ENCODE peak calls at places on chromosomes 3 and 15, in nine cellular contexts. Y is MV-4-11; T is stimulated activated CD8-positive, alpha-beta memory T cell treated with anti-CD3 and anti-CD28 coated beads, Interleukin-7, amount 100 ng/mL, for 1 hour; L is AG04449; H is amniotic stem cell; V is T-cell; D is heart right ventricle; S is transverse colon; N is small intestine. G is an unnamed sample.

GRCh38 chr3:10377148-10377725 is 56.3 kb upstream of the SEC13 start:
- DNase-seq in Y (no peak), T (no peak), L (no peak), H (no peak), V (no peak), D (peak), S (no peak), N (no peak), G (no peak)

GRCh38 chr3:135539351-135539750 is 426.2 kb upstream of the PPP2R3A start:
- DNase-seq in Y (no peak), T (no peak), L (no peak), H (no peak), V (no peak), D (no peak), S (peak), N (peak), G (no peak)

GRCh38 chr15:48641416-48641815 is 4.1 kb downstream of the FBN1 start:
- DNase-seq in Y (peak), T (no peak), L (no peak), H (no peak), V (no peak), D (no peak), S (no peak), N (peak), G (no peak)

GRCh38 chr15:31150732-31151212 is 49.2 kb upstream of the TRPM1 start:
- DNase-seq in Y (no peak), T (no peak), L (no peak), H (no peak), V (no peak), D (no peak), S (no peak), N (no peak), G (peak)

GRCh38 chr3:182979719-182980191 is 583 bp downstream of the DCUN1D1 start:
- DNase-seq in Y (peak), T (no peak), L (no peak), H (no peak), V (peak), D (no peak), S (peak), N (peak), G (no peak)

GRCh38 chr3:194312186-194312742 is 38.9 kb downstream of the CPN2 start:
- DNase-seq in Y (no peak), T (no peak), L (no peak), H (no peak), V (no peak), D (no peak), S (peak), N (no peak), G (no peak)

GRCh38 chr3:126883241-126883640 is 99.7 kb upstream of the PLXNA1 start:
- DNase-seq in Y (peak), T (no peak), L (peak), H (no peak), V (no peak), D (no peak), S (no peak), N (no peak), G (no peak)

GRCh38 chr15:76993114-76993715 is 1.7 kb upstream of the PSTPIP1 start:
- DNase-seq in Y (no peak), T (no peak), L (no peak), H (no peak), V (no peak), D (no peak), S (peak), N (no peak), G (no peak)

GRCh38 chr15:59168536-59168935 is 38.1 kb upstream of the LDHAL6B start:
- DNase-seq in Y (no peak), T (no peak), L (no peak), H (no peak), V (no peak), D (no peak), S (no peak), N (no peak), G (no peak)

GRCh38 chr3:3086239-3086638 is 23.9 kb downstream of the IL5RA start:
- DNase-seq in Y (peak), T (no peak), L (no peak), H (no peak), V (no peak), D (no peak), S (no peak), N (no peak), G (no peak)

GRCh38 chr3:8460050-8460708 is 41.4 kb upstream of the LMCD1 start:
- DNase-seq in Y (no peak), T (no peak), L (no peak), H (no peak), V (no peak), D (no peak), S (no peak), N (no peak), G (no peak)

GRCh38 chr3:125072310-125072709 is 16.5 kb upstream of the HEG1 start:
- DNase-seq in Y (no peak), T (no peak), L (peak), H (no peak), V (no peak), D (no peak), S (no peak), N (no peak), G (no peak)

GRCh38 chr3:197546307-197547085 is 9.3 kb downstream of the BDH1 start:
- DNase-seq in Y (no peak), T (no peak), L (no peak), H (no peak), V (no peak), D (no peak), S (no peak), N (no peak), G (no peak)

GRCh38 chr3:152818027-152818426 is 16.9 kb upstream of the P2RY1 start:
- DNase-seq in Y (no peak), T (no peak), L (no peak), H (no peak), V (no peak), D (no peak), S (no peak), N (no peak), G (no peak)

GRCh38 chr3:17140670-17141505 is 256.1 kb downstream of the PLCL2 start:
- DNase-seq in Y (no peak), T (no peak), L (no peak), H (no peak), V (no peak), D (peak), S (no peak), N (no peak), G (no peak)

GRCh38 chr15:33425149-33425548 is 114.4 kb downstream of the RYR3 start:
- DNase-seq in Y (no peak), T (no peak), L (no peak), H (no peak), V (no peak), D (no peak), S (no peak), N (no peak), G (no peak)

GRCh38 chr3:66039590-66039887 is 821 bp upstream of the MAGI1 start:
- DNase-seq in Y (no peak), T (no peak), L (no peak), H (peak), V (no peak), D (peak), S (peak), N (peak), G (no peak)

GRCh38 chr3:15341030-15341726 is 8.8 kb upstream of the SH3BP5 start:
- DNase-seq in Y (no peak), T (no peak), L (no peak), H (no peak), V (no peak), D (no peak), S (no peak), N (no peak), G (no peak)

GRCh38 chr15:40968290-40969085 is 15.2 kb downstream of the CHAC1 start:
- DNase-seq in Y (no peak), T (no peak), L (no peak), H (no peak), V (no peak), D (no peak), S (no peak), N (no peak), G (no peak)

GRCh38 chr3:128322030-128323022 is 144.4 kb downstream of the DNAJB8 start:
- DNase-seq in Y (peak), T (peak), L (no peak), H (no peak), V (peak), D (peak), S (peak), N (peak), G (peak)

GRCh38 chr3:183122257-183122932 is 23.1 kb upstream of the MCCC1 start:
- DNase-seq in Y (peak), T (no peak), L (peak), H (no peak), V (peak), D (no peak), S (no peak), N (peak), G (no peak)

GRCh38 chr15:25863067-25863967 is at the start of gene ATP10A:
- DNase-seq in Y (peak), T (no peak), L (no peak), H (peak), V (peak), D (peak), S (no peak), N (no peak), G (no peak)

GRCh38 chr15:56984681-56985515 is 66.5 kb downstream of the TCF12 start:
- DNase-seq in Y (peak), T (no peak), L (no peak), H (no peak), V (no peak), D (no peak), S (no peak), N (no peak), G (no peak)

GRCh38 chr15:27832263-27832647 is 266.9 kb downstream of the OCA2 start:
- DNase-seq in Y (no peak), T (no peak), L (no peak), H (no peak), V (no peak), D (no peak), S (no peak), N (no peak), G (no peak)

GRCh38 chr3:70531063-70531657 is 218.7 kb upstream of the MDFIC2 start:
- DNase-seq in Y (no peak), T (no peak), L (no peak), H (no peak), V (no peak), D (no peak), S (no peak), N (peak), G (no peak)

GRCh38 chr3:50572158-50572557 is 2.8 kb downstream of the HEMK1 start:
- DNase-seq in Y (peak), T (peak), L (no peak), H (no peak), V (peak), D (peak), S (peak), N (peak), G (no peak)

GRCh38 chr15:78681306-78682012 is 40.4 kb upstream of the CHRNB4 start:
- DNase-seq in Y (no peak), T (no peak), L (no peak), H (no peak), V (no peak), D (no peak), S (no peak), N (no peak), G (no peak)